ENCODE peak calls at places on chromosome 12, in five cellular contexts. One of them, this sample, is unnamed.

GRCh38 chr12:78204926-78205325 is 374.2 kb downstream of the NAV3 start:
- DNase-seq in H9: no peak
- DNase-seq in H1: no peak
- DNase-seq in IMR-90: peak; percentile 11
- DNase-seq in mesenchymal stem cell: no peak
- DNase-seq in this sample: no peak

GRCh38 chr12:57803317-57803893 is 15.1 kb downstream of the AVIL start:
- DNase-seq in H9: peak; percentile 77
- DNase-seq in H1: peak; percentile 31
- DNase-seq in IMR-90: peak; percentile 42
- DNase-seq in mesenchymal stem cell: peak; percentile 64
- DNase-seq in this sample: no peak

GRCh38 chr12:130438243-130438620 is 100.5 kb downstream of the PIWIL1 start:
- DNase-seq in H9: no peak
- DNase-seq in H1: no peak
- DNase-seq in IMR-90: no peak
- DNase-seq in mesenchymal stem cell: no peak
- DNase-seq in this sample: no peak

GRCh38 chr12:109503611-109504010 is 26.2 kb downstream of the UBE3B start:
- DNase-seq in H9: no peak
- DNase-seq in H1: no peak
- DNase-seq in IMR-90: no peak
- DNase-seq in mesenchymal stem cell: no peak
- DNase-seq in this sample: no peak

GRCh38 chr12:122062832-122063690 is 15.5 kb upstream of the MLXIP start:
- DNase-seq in H9: peak; percentile 77
- DNase-seq in H1: no peak
- DNase-seq in IMR-90: peak; percentile 66
- DNase-seq in mesenchymal stem cell: peak; percentile 90
- DNase-seq in this sample: no peak

GRCh38 chr12:127635838-127636237 is 631.1 kb upstream of the TMEM132C start:
- DNase-seq in H9: no peak
- DNase-seq in H1: no peak
- DNase-seq in IMR-90: no peak
- DNase-seq in mesenchymal stem cell: no peak
- DNase-seq in this sample: no peak

GRCh38 chr12:3263939-3264699 is 186.9 kb downstream of the TSPAN9 start:
- DNase-seq in H9: no peak
- DNase-seq in H1: no peak
- DNase-seq in IMR-90: no peak
- DNase-seq in mesenchymal stem cell: no peak
- DNase-seq in this sample: no peak

GRCh38 chr12:84502907-84503787 is 409.5 kb downstream of the SLC6A15 start:
- DNase-seq in H9: peak; percentile 68
- DNase-seq in H1: no peak
- DNase-seq in IMR-90: peak; percentile 72
- DNase-seq in mesenchymal stem cell: peak; percentile 75
- DNase-seq in this sample: peak; percentile 52

GRCh38 chr12:56216461-56216860 is 5.3 kb downstream of the RNF41 start:
- DNase-seq in H9: no peak
- DNase-seq in H1: no peak
- DNase-seq in IMR-90: no peak
- DNase-seq in mesenchymal stem cell: no peak
- DNase-seq in this sample: no peak

DNA sequence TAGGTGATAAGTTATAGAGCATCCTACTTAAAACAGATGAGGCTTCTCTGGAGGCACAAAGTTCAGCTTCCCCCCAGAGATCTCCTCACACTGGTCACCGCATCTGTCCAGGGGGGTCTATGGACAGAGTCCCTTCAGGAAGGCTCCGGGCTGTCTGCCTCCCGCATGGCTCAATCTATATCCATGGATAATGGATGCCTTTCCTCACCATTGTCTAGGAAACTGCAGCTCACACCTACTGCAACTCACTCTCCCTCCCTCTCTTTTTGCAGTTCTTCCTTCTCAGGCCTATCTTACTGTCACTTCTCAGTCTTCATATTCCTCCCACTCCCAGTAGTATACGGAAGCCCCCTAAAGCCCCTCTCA is 100.6 kb upstream of the BCL2L14 start:
- DNase-seq in H9: no peak
- DNase-seq in H1: no peak
- DNase-seq in IMR-90: no peak
- DNase-seq in mesenchymal stem cell: no peak
- DNase-seq in this sample: no peak
- H2AFZ ChIP-seq in H9: no peak overlapping the region
- H2AFZ ChIP-seq in H1: peak overlapping the region; percentile 54
- H2AFZ ChIP-seq in IMR-90: no peak overlapping the region
- H2AFZ ChIP-seq in mesenchymal stem cell: no peak overlapping the region
- H2AFZ ChIP-seq in this sample: peak overlapping the region; percentile 45

GRCh38 chr12:133080051-133080618 is 588 bp upstream of the ZNF140 start:
- DNase-seq in H9: peak; percentile 100
- DNase-seq in H1: peak; percentile 99
- DNase-seq in IMR-90: peak; percentile 99
- DNase-seq in mesenchymal stem cell: peak; percentile 100
- DNase-seq in this sample: peak; percentile 99

GRCh38 chr12:133080619-133081407 is at the start of gene ZNF140:
- DNase-seq in H9: peak; percentile 99
- DNase-seq in H1: peak; percentile 94
- DNase-seq in IMR-90: peak; percentile 96
- DNase-seq in mesenchymal stem cell: peak; percentile 98
- DNase-seq in this sample: peak; percentile 98

GRCh38 chr12:133083345-133083744 is 2.6 kb downstream of the ZNF140 start:
- DNase-seq in H9: no peak
- DNase-seq in H1: no peak
- DNase-seq in IMR-90: no peak
- DNase-seq in mesenchymal stem cell: no peak
- DNase-seq in this sample: no peak

DNA sequence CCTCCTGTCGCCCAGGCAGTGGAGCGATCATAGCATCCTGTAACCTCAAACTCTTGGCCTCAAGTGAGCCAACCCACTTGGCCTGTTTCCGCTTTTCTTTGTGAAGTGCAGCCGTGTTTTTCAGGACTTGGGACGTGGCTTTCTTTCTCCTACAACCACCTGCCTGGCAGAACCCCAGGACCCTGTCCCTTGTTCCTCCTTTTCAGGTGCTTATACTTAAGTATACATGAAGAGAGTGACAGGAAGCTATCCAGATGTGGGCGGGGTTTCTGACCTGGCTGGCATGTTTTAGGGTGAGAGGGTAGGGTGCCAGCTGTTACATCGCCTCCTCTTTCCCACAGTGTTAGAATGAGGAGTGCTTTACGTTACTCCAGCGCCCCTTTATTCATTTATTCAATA is 684 bp downstream of the ZNF140 start:
- DNase-seq in H9: no peak
- DNase-seq in H1: no peak
- DNase-seq in IMR-90: no peak
- DNase-seq in mesenchymal stem cell: no peak
- DNase-seq in this sample: no peak
- H2AK5ac ChIP-seq in H9: no peak overlapping the region
- H2AK5ac ChIP-seq in H1: no peak overlapping the region
- H2AK5ac ChIP-seq in IMR-90: peak overlapping the region; percentile 70
- H2AK5ac ChIP-seq in mesenchymal stem cell: no peak overlapping the region
- H2AK5ac ChIP-seq in this sample: no peak overlapping the region

DNA sequence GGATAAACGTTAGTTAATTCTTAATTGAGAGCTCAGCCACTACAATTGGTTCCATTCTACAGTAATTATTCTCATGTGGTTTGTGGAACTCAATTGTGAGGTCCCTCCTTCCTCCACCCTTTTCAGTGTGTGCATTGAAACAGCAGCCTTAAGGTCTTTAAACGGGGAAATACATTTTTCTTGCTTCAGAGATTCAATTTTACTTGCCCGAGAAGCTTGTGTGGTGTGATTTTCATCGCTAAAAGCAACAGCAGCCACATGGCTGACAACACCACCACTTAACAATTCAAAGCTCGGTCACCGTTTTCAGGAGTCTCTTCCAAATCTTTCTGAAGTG is 733 bp upstream of the PPFIBP1 start:
- DNase-seq in H9: no peak
- DNase-seq in H1: no peak
- DNase-seq in IMR-90: no peak
- DNase-seq in mesenchymal stem cell: no peak
- DNase-seq in this sample: no peak
- H2BK15ac ChIP-seq in H9: no peak overlapping the region
- H2BK15ac ChIP-seq in H1: no peak overlapping the region
- H2BK15ac ChIP-seq in IMR-90: peak overlapping the region; percentile 66
- H2BK15ac ChIP-seq in mesenchymal stem cell: no peak overlapping the region
- H2BK15ac ChIP-seq in this sample: no peak overlapping the region

GRCh38 chr12:75662501-75663159 is 151.2 kb upstream of the KRR1 start:
- DNase-seq in H9: no peak
- DNase-seq in H1: no peak
- DNase-seq in IMR-90: no peak
- DNase-seq in mesenchymal stem cell: peak; percentile 16
- DNase-seq in this sample: no peak

GRCh38 chr12:75666126-75666979 is 154.9 kb upstream of the KRR1 start:
- DNase-seq in H9: no peak
- DNase-seq in H1: no peak
- DNase-seq in IMR-90: peak; percentile 63
- DNase-seq in mesenchymal stem cell: peak; percentile 65
- DNase-seq in this sample: no peak

GRCh38 chr12:75670175-75670574 is 158.8 kb upstream of the KRR1 start:
- DNase-seq in H9: no peak
- DNase-seq in H1: no peak
- DNase-seq in IMR-90: no peak
- DNase-seq in mesenchymal stem cell: no peak
- DNase-seq in this sample: no peak

GRCh38 chr12:75665216-75665615 is 153.8 kb upstream of the KRR1 start:
- DNase-seq in H9: no peak
- DNase-seq in H1: no peak
- DNase-seq in IMR-90: no peak
- DNase-seq in mesenchymal stem cell: peak; percentile 80
- DNase-seq in this sample: no peak

GRCh38 chr12:75666980-75667359 is 155.6 kb upstream of the KRR1 start:
- DNase-seq in H9: no peak
- DNase-seq in H1: no peak
- DNase-seq in IMR-90: peak; percentile 92
- DNase-seq in mesenchymal stem cell: peak; percentile 43
- DNase-seq in this sample: no peak
- H2AFZ ChIP-seq in H9: peak overlapping the region; percentile 65
- H2AFZ ChIP-seq in H1: no peak overlapping the region
- H2AFZ ChIP-seq in IMR-90: no peak overlapping the region
- H2AFZ ChIP-seq in mesenchymal stem cell: no peak overlapping the region
- H2AFZ ChIP-seq in this sample: peak overlapping the region; percentile 82

GRCh38 chr12:116430911-116431565 is 128.1 kb upstream of the MAP1LC3B2 start:
- DNase-seq in H9: no peak
- DNase-seq in H1: no peak
- DNase-seq in IMR-90: no peak
- DNase-seq in mesenchymal stem cell: no peak
- DNase-seq in this sample: no peak
- H2AK5ac ChIP-seq in H9: no peak overlapping the region
- H2AK5ac ChIP-seq in H1: no peak overlapping the region
- H2AK5ac ChIP-seq in IMR-90: peak overlapping the region; percentile 56
- H2AK5ac ChIP-seq in mesenchymal stem cell: no peak overlapping the region
- H2AK5ac ChIP-seq in this sample: no peak overlapping the region

DNA sequence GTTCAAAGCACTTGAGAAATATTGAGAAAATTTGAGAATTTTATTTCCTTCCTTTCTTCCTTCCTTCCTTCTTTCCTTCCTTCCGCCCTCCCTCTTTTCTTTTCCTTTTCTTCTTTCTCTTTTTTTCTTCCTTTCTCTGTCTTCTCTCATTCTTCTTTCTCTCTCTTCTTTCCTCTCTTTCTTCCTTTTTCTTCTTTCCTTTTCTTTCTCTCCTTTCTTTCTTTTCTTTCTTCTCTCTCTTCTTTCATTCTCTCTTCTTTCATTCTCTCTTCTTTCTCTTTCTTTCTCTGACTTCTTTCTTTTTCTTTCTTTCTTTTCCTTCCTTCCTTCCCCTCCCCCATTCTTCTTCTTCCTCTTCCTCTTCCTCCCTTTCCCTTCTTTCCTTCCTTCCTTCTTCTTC is 44.9 kb downstream of the CD163L1 start:
- DNase-seq in H9: no peak
- DNase-seq in H1: no peak
- DNase-seq in IMR-90: no peak
- DNase-seq in mesenchymal stem cell: no peak
- DNase-seq in this sample: no peak
- H2BK15ac ChIP-seq in H9: no peak overlapping the region
- H2BK15ac ChIP-seq in H1: no peak overlapping the region
- H2BK15ac ChIP-seq in IMR-90: no peak overlapping the region
- H2BK15ac ChIP-seq in mesenchymal stem cell: no peak overlapping the region
- H2BK15ac ChIP-seq in this sample: no peak overlapping the region

This sample was measured in neuronal stem cell.